ENCODE peak calls at places on chromosome 21, in nine cellular contexts. D is head of caudate nucleus; C is BE2C; N is NCI-H510A treated with DMSO at 0.1 percent for 48 hours; S is GDM1; V is NCI-H774; E is cardiac fibroblast; Y is NCI-H345; H is activated CD4-positive, alpha-beta T cell treated with anti-CD3 and anti-CD28 coated beads for 36 hours. J is an unnamed sample.

GRCh38 chr21:30164796-30165195 is 1.8 kb downstream of the CLDN17 start:
- DNase-seq in E (no peak), D (no peak), V (no peak), Y (no peak), C (no peak), S (no peak), H (no peak), N (no peak), J (no peak)

GRCh38 chr21:31236528-31236927 is 107.5 kb downstream of the TIAM1 start:
- DNase-seq in S (no peak), E (no peak), V (no peak), D (no peak), N (no peak), C (no peak), Y (no peak), H (peak), J (peak)

GRCh38 chr21:33968998-33969353 is 53.4 kb upstream of the ATP5PO start:
- DNase-seq in Y (no peak), N (no peak), E (peak), C (no peak), H (no peak), D (no peak), S (no peak), V (no peak), J (no peak)

GRCh38 chr21:14740692-14741091 is 194.6 kb upstream of the SAMSN1 start:
- DNase-seq in E (peak), S (no peak), H (no peak), N (no peak), Y (no peak), C (no peak), V (no peak), D (no peak), J (no peak)

GRCh38 chr21:46067505-46068201 is 30.3 kb upstream of the COL6A2 start:
- DNase-seq in N (no peak), Y (no peak), V (no peak), S (no peak), D (no peak), H (no peak), E (no peak), C (no peak), J (no peak)

GRCh38 chr21:29477941-29478340 is 179.2 kb downstream of the BACH1 start:
- DNase-seq in C (no peak), E (peak), V (no peak), N (no peak), H (no peak), D (no peak), Y (no peak), S (no peak), J (no peak)

GRCh38 chr21:29580886-29581285 is 282.2 kb downstream of the BACH1 start:
- DNase-seq in C (no peak), N (no peak), S (no peak), H (no peak), E (no peak), D (no peak), Y (no peak), V (no peak), J (no peak)

GRCh38 chr21:41877901-41878830 is 978 bp downstream of the PRDM15 start:
- DNase-seq in Y (peak), V (peak), H (peak), S (peak), N (no peak), D (peak), E (peak), C (no peak), J (peak)

GRCh38 chr21:46006547-46007497 is 25.3 kb downstream of the COL6A1 start:
- DNase-seq in D (no peak), C (peak), N (no peak), H (peak), Y (no peak), E (no peak), V (no peak), S (no peak), J (no peak)

GRCh38 chr21:43320526-43320925 is 106.4 kb downstream of the SIK1 start:
- DNase-seq in S (no peak), V (no peak), H (no peak), D (no peak), E (peak), Y (no peak), C (no peak), N (no peak), J (no peak)

GRCh38 chr21:36807421-36808004 is 108.6 kb downstream of the SIM2 start:
- DNase-seq in N (no peak), D (no peak), C (no peak), V (no peak), H (no peak), Y (no peak), S (no peak), E (no peak), J (no peak)

GRCh38 chr21:15788847-15789548 is 59.2 kb downstream of the USP25 start:
- DNase-seq in N (no peak), S (no peak), V (no peak), H (no peak), C (no peak), E (peak), Y (no peak), D (no peak), J (no peak)

GRCh38 chr21:20779321-20779720 is 218.9 kb upstream of the NCAM2 start:
- DNase-seq in N (no peak), Y (no peak), H (no peak), C (no peak), V (no peak), D (no peak), S (no peak), E (no peak), J (no peak)

GRCh38 chr21:29092102-29092959 is 18.9 kb upstream of the CCT8 start:
- DNase-seq in Y (no peak), N (no peak), H (no peak), S (no peak), E (peak), D (no peak), C (no peak), V (no peak), J (no peak)

GRCh38 chr21:22965455-22966125 is 1967.4 kb downstream of the NCAM2 start:
- DNase-seq in H (no peak), E (no peak), S (no peak), Y (no peak), V (no peak), C (no peak), D (no peak), N (no peak), J (peak)

GRCh38 chr21:36388835-36389234 is 3.6 kb downstream of the CHAF1B start:
- DNase-seq in E (peak), V (no peak), N (no peak), H (no peak), Y (no peak), S (no peak), C (no peak), D (peak), J (no peak)

J was measured in G401.